ENCODE peak calls at places on chromosomes 5 and 9, in five cellular contexts. One of them, this sample, is unnamed.

GRCh38 chr5:35159370-35159742 is 70.9 kb downstream of the PRLR start:
- DNase-seq in esophagus squamous epithelium: no peak
- DNase-seq in stomach: peak
- DNase-seq in A549: no peak
- DNase-seq in tibial nerve: no peak
- DNase-seq in this sample: no peak

GRCh38 chr9:109968702-109969450 is 188.9 kb downstream of the PALM2AKAP2 start:
- DNase-seq in A549: peak
- DNase-seq in stomach: no peak
- DNase-seq in esophagus squamous epithelium: no peak
- DNase-seq in tibial nerve: no peak
- DNase-seq in this sample: no peak

GRCh38 chr5:36683821-36684434 is 77.5 kb downstream of the SLC1A3 start:
- DNase-seq in esophagus squamous epithelium: no peak
- DNase-seq in stomach: no peak
- DNase-seq in A549: no peak
- DNase-seq in tibial nerve: no peak
- DNase-seq in this sample: peak

GRCh38 chr5:158172005-158172404 is 313.1 kb upstream of the CLINT1 start:
- DNase-seq in stomach: no peak
- DNase-seq in esophagus squamous epithelium: no peak
- DNase-seq in tibial nerve: no peak
- DNase-seq in A549: no peak
- DNase-seq in this sample: no peak

GRCh38 chr9:114318416-114318815 is 4.5 kb upstream of the ORM1 start:
- DNase-seq in esophagus squamous epithelium: no peak
- DNase-seq in stomach: no peak
- DNase-seq in A549: no peak
- DNase-seq in tibial nerve: no peak
- DNase-seq in this sample: no peak

GRCh38 chr5:57386958-57387357 is 95.7 kb downstream of the ACTBL2 start:
- DNase-seq in esophagus squamous epithelium: no peak
- DNase-seq in A549: peak
- DNase-seq in stomach: no peak
- DNase-seq in tibial nerve: no peak
- DNase-seq in this sample: no peak

GRCh38 chr5:129246088-129246487 is 151.5 kb downstream of the ISOC1 start:
- DNase-seq in A549: no peak
- DNase-seq in stomach: no peak
- DNase-seq in esophagus squamous epithelium: no peak
- DNase-seq in tibial nerve: no peak
- DNase-seq in this sample: no peak

GRCh38 chr5:172334196-172334595 is 50.6 kb upstream of the UBTD2 start:
- DNase-seq in A549: peak
- DNase-seq in esophagus squamous epithelium: no peak
- DNase-seq in tibial nerve: no peak
- DNase-seq in stomach: no peak
- DNase-seq in this sample: no peak

GRCh38 chr5:91151947-91152346 is 231.2 kb downstream of the ARRDC3 start:
- DNase-seq in A549: peak
- DNase-seq in tibial nerve: peak
- DNase-seq in stomach: peak
- DNase-seq in esophagus squamous epithelium: no peak
- DNase-seq in this sample: peak

GRCh38 chr9:114178756-114179450 is 23.6 kb downstream of the COL27A1 start:
- DNase-seq in esophagus squamous epithelium: no peak
- DNase-seq in stomach: no peak
- DNase-seq in tibial nerve: no peak
- DNase-seq in A549: no peak
- DNase-seq in this sample: peak

GRCh38 chr5:113336975-113337374 is 97.8 kb downstream of the TSSK1B start:
- DNase-seq in stomach: no peak
- DNase-seq in A549: peak
- DNase-seq in tibial nerve: peak
- DNase-seq in esophagus squamous epithelium: no peak
- DNase-seq in this sample: no peak

GRCh38 chr5:1887400-1888360 is 5.0 kb upstream of the IRX4 start:
- DNase-seq in esophagus squamous epithelium: no peak
- DNase-seq in tibial nerve: no peak
- DNase-seq in stomach: no peak
- DNase-seq in A549: no peak
- DNase-seq in this sample: no peak
- TF ChIP-seq POLR2A in esophagus squamous epithelium: no peak
- TF ChIP-seq POLR2A in tibial nerve: no peak
- TF ChIP-seq POLR2A in stomach: no peak
- TF ChIP-seq POLR2A in A549: no peak
- TF ChIP-seq POLR2A in this sample: no peak

GRCh38 chr5:108924457-108924961 is 176.8 kb downstream of the FER start:
- DNase-seq in tibial nerve: no peak
- DNase-seq in stomach: no peak
- DNase-seq in A549: peak
- DNase-seq in esophagus squamous epithelium: no peak
- DNase-seq in this sample: no peak

GRCh38 chr5:108925073-108925472 is 177.4 kb downstream of the FER start:
- DNase-seq in esophagus squamous epithelium: no peak
- DNase-seq in A549: no peak
- DNase-seq in tibial nerve: no peak
- DNase-seq in stomach: no peak
- DNase-seq in this sample: no peak

GRCh38 chr5:108917596-108917995 is 169.9 kb downstream of the FER start:
- DNase-seq in tibial nerve: no peak
- DNase-seq in stomach: no peak
- DNase-seq in A549: no peak
- DNase-seq in esophagus squamous epithelium: no peak
- DNase-seq in this sample: no peak

DNA sequence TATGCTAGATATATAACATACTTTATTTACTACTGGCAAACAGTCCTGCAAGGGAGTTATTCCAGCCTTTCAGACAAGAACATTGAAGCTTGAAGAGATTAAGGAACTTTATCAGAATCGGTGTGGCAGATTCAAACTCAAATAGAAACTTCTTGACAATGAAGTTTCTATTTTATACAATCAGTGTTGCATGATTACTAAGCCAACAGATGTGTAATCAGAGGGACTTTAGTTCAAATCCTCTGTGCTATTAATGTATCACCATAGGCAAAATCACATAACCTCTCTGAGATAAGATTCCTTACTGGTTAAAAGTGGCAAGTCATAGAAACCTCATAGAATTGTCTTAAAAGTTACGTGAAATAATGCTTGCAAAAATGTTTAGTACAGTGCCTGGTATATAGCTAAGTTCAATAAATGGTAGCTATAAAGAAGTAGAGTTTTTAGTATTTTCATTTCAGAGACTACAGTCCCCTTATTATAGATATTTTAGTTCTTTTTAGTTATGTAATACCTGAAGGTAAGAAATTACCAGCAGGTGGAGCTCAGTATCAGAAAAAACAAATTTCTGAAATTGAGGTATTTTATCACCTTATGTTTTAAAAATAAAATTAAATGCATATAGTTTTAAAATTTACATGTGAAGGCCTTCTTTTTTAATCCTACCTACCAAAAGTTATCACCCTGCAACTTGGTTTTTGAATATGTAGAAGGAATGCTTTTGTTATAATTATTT is 172.1 kb downstream of the FER start:
- DNase-seq in stomach: no peak
- DNase-seq in esophagus squamous epithelium: no peak
- DNase-seq in A549: no peak
- DNase-seq in tibial nerve: no peak
- DNase-seq in this sample: no peak
- TF ChIP-seq CTCF in stomach: no peak
- TF ChIP-seq CTCF in esophagus squamous epithelium: no peak
- TF ChIP-seq CTCF in A549: peak
- TF ChIP-seq CTCF in tibial nerve: no peak
- TF ChIP-seq CTCF in this sample: no peak

DNA sequence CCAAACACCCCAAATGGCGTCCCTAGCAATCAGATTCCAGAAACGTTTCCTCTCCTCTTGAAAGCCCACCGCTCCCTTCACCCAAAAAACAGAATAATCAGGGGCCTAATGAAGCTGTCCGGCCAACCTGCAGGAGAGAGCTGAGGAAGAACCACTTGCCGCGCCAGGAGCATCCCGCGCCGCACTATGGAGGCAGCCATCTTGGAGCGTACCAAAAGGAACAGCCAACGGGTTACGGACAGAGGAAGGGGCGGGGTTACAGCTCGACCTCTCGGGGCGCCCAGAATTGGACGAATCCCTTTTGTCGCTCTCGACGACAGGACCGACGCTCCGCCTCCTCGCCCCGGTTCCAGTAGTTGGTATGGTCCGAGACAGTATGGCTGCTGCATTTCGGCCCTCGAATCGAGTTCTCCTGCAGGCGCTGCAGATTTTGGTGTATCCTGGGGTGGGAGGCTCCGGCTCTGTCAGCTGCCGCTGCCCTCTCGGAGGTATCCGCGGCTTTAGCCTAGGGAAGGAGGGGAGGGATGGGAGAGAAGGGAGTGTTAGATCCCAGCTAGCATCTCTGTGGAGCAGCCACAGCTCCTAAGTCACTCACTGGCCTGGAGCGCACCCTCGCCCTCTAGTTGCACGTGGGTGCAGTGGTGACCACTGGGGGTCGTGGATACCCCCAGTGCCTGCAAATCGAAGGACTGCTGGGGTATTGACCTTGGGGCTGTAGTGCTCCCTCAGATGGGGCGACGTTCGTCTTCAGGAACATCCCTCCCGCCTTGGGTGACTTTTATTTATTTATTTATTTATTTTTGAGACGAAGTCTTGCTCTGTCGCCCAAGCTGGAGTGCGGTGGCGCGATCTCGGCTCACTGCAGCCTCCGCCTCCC is at the start of the genes MRPS27 and PTCD2:
- DNase-seq in A549: peak
- DNase-seq in tibial nerve: peak
- DNase-seq in stomach: peak
- DNase-seq in esophagus squamous epithelium: peak
- DNase-seq in this sample: peak
- TF ChIP-seq POLR2A in A549: peak
- TF ChIP-seq POLR2A in tibial nerve: peak
- TF ChIP-seq POLR2A in stomach: no peak
- TF ChIP-seq POLR2A in esophagus squamous epithelium: no peak
- TF ChIP-seq POLR2A in this sample: peak

GRCh38 chr5:176144508-176144907 is 93.7 kb upstream of the SIMC1 start:
- DNase-seq in esophagus squamous epithelium: no peak
- DNase-seq in tibial nerve: no peak
- DNase-seq in A549: no peak
- DNase-seq in stomach: no peak
- DNase-seq in this sample: no peak
- TF ChIP-seq CTCF in esophagus squamous epithelium: no peak
- TF ChIP-seq CTCF in tibial nerve: no peak
- TF ChIP-seq CTCF in A549: no peak
- TF ChIP-seq CTCF in stomach: no peak
- TF ChIP-seq CTCF in this sample: no peak

DNA sequence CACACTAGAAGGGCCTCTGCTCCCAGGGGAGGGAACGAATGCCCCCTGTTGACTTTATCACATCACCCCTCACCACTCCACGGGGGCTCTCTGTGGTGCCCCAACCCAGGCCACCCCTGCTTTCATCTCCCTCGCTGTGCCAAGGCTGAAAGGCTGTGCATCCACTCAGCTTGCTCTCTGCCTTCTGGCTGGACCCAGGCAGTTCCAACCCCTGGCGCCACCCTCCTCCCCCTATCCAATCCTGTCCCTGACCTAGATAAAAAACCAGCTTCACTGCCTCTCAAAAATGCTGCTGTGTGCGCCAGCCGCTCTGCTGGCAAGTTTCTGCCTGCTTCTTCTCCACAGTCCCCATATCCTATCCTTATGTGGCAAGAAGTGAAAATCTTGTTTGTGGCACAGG is 22.4 kb upstream of the CORO2A start:
- DNase-seq in esophagus squamous epithelium: no peak
- DNase-seq in A549: no peak
- DNase-seq in stomach: peak
- DNase-seq in tibial nerve: no peak
- DNase-seq in this sample: no peak
- TF ChIP-seq POLR2A in esophagus squamous epithelium: no peak
- TF ChIP-seq POLR2A in A549: no peak
- TF ChIP-seq POLR2A in stomach: no peak
- TF ChIP-seq POLR2A in tibial nerve: no peak
- TF ChIP-seq POLR2A in this sample: no peak

DNA sequence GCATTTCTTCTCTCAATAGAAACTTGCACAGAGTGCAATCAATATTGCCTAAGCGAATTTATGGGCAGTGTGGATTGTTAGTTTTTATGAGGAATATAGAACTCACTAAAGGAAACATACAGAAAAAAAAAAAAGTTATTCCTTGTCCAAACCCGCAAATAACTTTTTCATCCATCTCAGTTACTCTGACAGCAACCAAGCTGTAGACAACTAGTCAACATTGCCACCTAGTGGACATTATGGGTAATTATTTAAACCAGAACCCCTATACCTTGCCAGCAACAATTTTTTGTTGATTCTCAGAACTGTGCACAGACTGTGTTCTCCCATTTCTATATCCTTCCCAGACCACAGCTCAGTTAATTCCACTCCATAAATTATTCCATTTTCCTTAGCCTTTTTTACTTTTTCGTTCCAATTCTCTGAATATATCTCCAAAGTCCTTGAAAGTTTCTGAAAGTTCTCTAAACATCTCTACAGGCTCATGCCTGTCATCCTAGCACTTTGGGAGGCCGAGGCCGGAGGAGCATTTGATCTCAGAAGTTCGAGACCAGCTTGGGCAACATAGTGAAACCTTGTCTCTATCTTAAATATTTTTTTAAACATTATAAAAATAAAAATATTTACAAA is 2.6 kb upstream of the AFAP1L1 start:
- DNase-seq in stomach: no peak
- DNase-seq in A549: peak
- DNase-seq in tibial nerve: no peak
- DNase-seq in esophagus squamous epithelium: no peak
- DNase-seq in this sample: no peak
- TF ChIP-seq CTCF in stomach: peak
- TF ChIP-seq CTCF in A549: peak
- TF ChIP-seq CTCF in tibial nerve: peak
- TF ChIP-seq CTCF in esophagus squamous epithelium: peak
- TF ChIP-seq CTCF in this sample: peak

DNA sequence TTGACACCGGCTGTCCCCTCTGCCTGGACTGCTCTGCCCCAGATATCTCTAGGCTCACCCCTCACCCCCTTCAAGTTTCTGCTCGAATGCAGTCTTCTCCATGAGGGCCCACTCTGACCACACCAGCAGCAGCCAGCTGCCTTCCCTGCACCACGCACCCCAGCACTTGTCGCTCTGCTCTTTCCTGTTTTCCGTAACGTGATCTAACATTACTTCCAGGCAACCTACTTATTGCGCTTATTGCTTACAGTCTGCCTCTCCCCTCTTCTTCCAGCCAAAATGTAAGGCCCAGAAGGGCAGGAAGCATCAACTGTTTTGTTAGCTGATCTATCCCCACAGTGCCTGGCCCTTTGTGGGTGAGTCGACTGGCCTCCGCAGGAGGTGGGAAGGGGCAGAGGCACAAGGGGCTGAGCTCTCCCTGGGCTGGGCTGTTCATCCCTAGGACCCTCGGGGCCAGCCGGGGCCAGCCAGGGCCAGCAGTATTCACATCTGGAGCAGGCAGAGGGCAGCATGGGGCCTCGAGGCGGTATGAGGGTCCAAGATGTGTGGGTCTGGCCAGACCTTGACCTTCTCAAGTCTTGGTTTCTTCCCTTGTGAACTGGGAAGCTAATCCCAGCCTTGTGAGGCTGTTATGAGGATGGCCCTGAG is 11.6 kb upstream of the DBN1 start:
- DNase-seq in tibial nerve: no peak
- DNase-seq in A549: no peak
- DNase-seq in esophagus squamous epithelium: no peak
- DNase-seq in stomach: no peak
- DNase-seq in this sample: no peak
- TF ChIP-seq POLR2A in tibial nerve: no peak
- TF ChIP-seq POLR2A in A549: no peak
- TF ChIP-seq POLR2A in esophagus squamous epithelium: no peak
- TF ChIP-seq POLR2A in stomach: no peak
- TF ChIP-seq POLR2A in this sample: no peak

This sample was measured in sigmoid colon.